ENCODE peak calls at places on chromosomes 13 and 19, in five cellular contexts. L is uterus; W is adrenal gland; H is CD8-positive, alpha-beta T cell; J is Peyer's patch. Q is an unnamed sample. For H3K4me1, the result is how much of the 10 kb centered on the place peaks cover.

GRCh38 chr13:19085876-19086275 is 95.7 kb downstream of the TUBA3C start:
- DNase-seq in L (no peak), W (no peak), H (no peak), J (no peak), Q (no peak)

GRCh38 chr13:31223215-31223614 is 23.4 kb downstream of the B3GLCT start:
- DNase-seq in L (no peak), W (no peak), H (no peak), J (no peak), Q (no peak)

GRCh38 chr19:40358773-40359172 is 10.3 kb downstream of the PLD3 start:
- DNase-seq in L (no peak), W (no peak), H (no peak), J (peak), Q (no peak)

GRCh38 chr13:49113526-49114286 is 106.4 kb upstream of the MLNR start:
- DNase-seq in L (no peak), W (no peak), H (no peak), J (no peak), Q (no peak)

GRCh38 chr13:27472941-27473340 is 22.6 kb upstream of the MTIF3 start:
- DNase-seq in L (no peak), W (no peak), H (no peak), J (no peak), Q (no peak)

GRCh38 chr19:40907968-40908735 is 26.1 kb upstream of the CYP2A7 start:
- DNase-seq in L (peak), W (no peak), H (peak), J (peak), Q (no peak)

GRCh38 chr19:44071824-44072542 is at the start of gene ZNF284:
- DNase-seq in L (peak), W (peak), H (peak), J (peak), Q (peak)

GRCh38 chr19:3852614-3853254 is 16.1 kb downstream of the ZFR2 start:
- DNase-seq in L (no peak), W (no peak), H (peak), J (peak), Q (peak)

GRCh38 chr13:28346136-28346535 is 148.8 kb downstream of the FLT1 start:
- DNase-seq in L (no peak), W (no peak), H (no peak), J (no peak), Q (no peak)

GRCh38 chr13:106100261-106100919 is 435.1 kb downstream of the EFNB2 start:
- DNase-seq in L (no peak), W (no peak), H (no peak), J (no peak), Q (peak)

GRCh38 chr13:55999709-56000108 is 1141.0 kb upstream of the PRR20A start:
- DNase-seq in L (no peak), W (no peak), H (no peak), J (no peak), Q (no peak)

GRCh38 chr19:57280913-57281425 is 684 bp downstream of the ZNF460 start:
- DNase-seq in L (no peak), W (no peak), H (peak), J (peak), Q (no peak)

GRCh38 chr19:34996978-34997640 is 3.0 kb upstream of the GRAMD1A start:
- DNase-seq in L (no peak), W (no peak), H (peak), J (no peak), Q (no peak)

GRCh38 chr19:47100290-47100689 is 13.3 kb downstream of the ZC3H4 start:
- DNase-seq in L (no peak), W (no peak), H (no peak), J (no peak), Q (no peak)

GRCh38 chr19:47104678-47105077 is 8.9 kb downstream of the ZC3H4 start:
- DNase-seq in L (no peak), W (no peak), H (no peak), J (no peak), Q (no peak)

GRCh38 chr19:47105874-47106273 is 7.7 kb downstream of the ZC3H4 start:
- DNase-seq in L (no peak), W (no peak), H (no peak), J (no peak), Q (no peak)

GRCh38 chr19:47099576-47100050 is 14.0 kb downstream of the ZC3H4 start:
- DNase-seq in L (no peak), W (no peak), H (no peak), J (no peak), Q (no peak)

DNA sequence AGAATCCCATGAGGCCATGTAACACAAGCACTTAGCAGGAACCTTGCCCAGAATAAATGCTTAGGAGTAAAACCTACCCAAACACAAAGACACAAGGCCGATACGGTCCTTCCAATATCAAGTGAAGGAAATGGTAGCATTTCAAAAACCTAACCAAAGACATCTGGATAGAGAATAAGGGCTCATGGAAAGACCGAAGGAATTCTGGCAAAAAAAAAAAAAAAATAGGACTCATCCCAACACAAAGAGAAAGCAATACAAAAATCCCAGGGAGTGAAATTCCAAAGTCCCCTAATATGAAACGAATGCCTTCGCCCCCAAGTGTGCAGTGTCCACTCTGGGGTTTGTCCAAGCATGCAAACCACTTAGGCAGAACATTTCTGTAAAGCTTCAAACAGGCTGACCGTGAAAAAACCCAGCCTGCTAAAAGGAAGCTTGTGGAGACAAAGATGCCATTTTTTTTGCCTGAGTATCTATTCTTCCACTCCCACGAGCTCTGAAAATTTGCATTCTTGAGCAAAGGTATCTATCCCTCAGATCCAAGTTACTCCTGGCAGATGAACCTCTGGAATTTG is 10.9 kb downstream of the ZC3H4 start:
- DNase-seq in L (no peak), W (no peak), H (no peak), J (no peak), Q (no peak)
- H3K4me1 ChIP-seq in L (under half), W (under half), H (under half), J (under half), Q (under half)

GRCh38 chr13:33677215-33677614 is 140.7 kb upstream of the RFC3 start:
- DNase-seq in L (no peak), W (no peak), H (no peak), J (no peak), Q (no peak)
- H3K4me1 ChIP-seq in L (under half), W (under half), H (under half), J (under half), Q (under half)

DNA sequence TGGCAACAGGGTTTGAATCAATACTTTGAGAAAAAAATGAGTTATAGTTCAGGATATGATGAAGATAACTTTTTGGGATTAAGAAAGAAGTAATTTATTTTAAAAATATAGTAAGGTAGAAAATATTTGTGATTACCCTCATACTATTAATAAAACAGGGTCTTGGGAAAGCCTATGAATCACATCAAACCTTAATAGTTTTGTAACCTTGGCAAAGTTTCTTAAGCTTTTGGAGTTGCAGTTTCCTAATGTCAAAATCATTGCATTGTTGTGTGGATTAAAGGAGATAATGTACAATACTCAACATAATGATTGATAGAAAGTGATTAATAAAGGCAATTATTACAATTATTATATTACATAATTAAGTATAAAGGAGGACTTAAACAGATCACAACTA is 149.0 kb downstream of the LMO7 start:
- DNase-seq in L (no peak), W (no peak), H (no peak), J (no peak), Q (no peak)
- H3K4me1 ChIP-seq in L (under half), W (under half), H (under half), J (under half), Q (under half)

DNA sequence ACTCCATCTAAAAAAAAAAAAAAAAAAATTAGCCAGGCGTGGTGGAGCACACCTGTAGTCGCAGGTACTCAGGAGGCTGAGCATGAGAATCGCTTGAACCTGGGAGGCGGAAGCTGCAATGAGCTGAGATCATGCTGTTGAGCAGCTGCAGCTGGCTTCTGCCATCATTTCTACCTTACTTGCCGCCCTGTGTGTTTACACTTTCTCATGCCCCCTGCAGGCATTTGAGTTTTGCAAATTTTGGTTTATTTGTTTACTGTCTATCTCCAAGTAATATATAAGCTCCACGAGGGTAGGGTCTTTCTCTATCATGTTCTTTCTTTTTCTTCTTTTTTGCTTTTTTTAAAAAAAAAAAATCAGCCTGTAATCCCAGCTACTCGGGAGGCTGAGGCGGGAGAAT is 18.0 kb downstream of the CACNG6 start:
- DNase-seq in L (no peak), W (no peak), H (no peak), J (no peak), Q (no peak)
- H3K4me1 ChIP-seq in L (under half), W (under half), H (under half), J (under half), Q (under half)

GRCh38 chr19:11191934-11192333 is 5.4 kb downstream of the KANK2 start:
- DNase-seq in L (no peak), W (no peak), H (no peak), J (no peak), Q (no peak)
- H3K4me1 ChIP-seq in L (under half), W (under half), H (under half), J (under half), Q (under half)

GRCh38 chr19:13215572-13216380 is 65.6 kb downstream of the IER2 start:
- DNase-seq in L (no peak), W (no peak), H (peak), J (peak), Q (no peak)

GRCh38 chr19:13211426-13212308 is 61.5 kb downstream of the IER2 start:
- DNase-seq in L (no peak), W (no peak), H (no peak), J (no peak), Q (no peak)

GRCh38 chr19:13212759-13213330 is 62.6 kb downstream of the IER2 start:
- DNase-seq in L (peak), W (peak), H (peak), J (peak), Q (peak)

GRCh38 chr19:13210941-13211340 is 60.7 kb downstream of the IER2 start:
- DNase-seq in L (no peak), W (no peak), H (no peak), J (no peak), Q (no peak)

GRCh38 chr19:13214036-13214730 is 64.0 kb downstream of the IER2 start:
- DNase-seq in L (no peak), W (no peak), H (no peak), J (no peak), Q (no peak)
- H3K4me1 ChIP-seq in L (under half), W (under half), H (under half), J (under half), Q (under half)

GRCh38 chr19:15297416-15298224 is 34.7 kb downstream of the BRD4 start:
- DNase-seq in L (no peak), W (no peak), H (peak), J (no peak), Q (peak)

GRCh38 chr19:15300533-15301194 is 31.7 kb downstream of the BRD4 start:
- DNase-seq in L (no peak), W (no peak), H (no peak), J (no peak), Q (no peak)

GRCh38 chr19:15296841-15297415 is 35.4 kb downstream of the BRD4 start:
- DNase-seq in L (no peak), W (no peak), H (peak), J (no peak), Q (no peak)

GRCh38 chr19:15299568-15300409 is 32.5 kb downstream of the BRD4 start:
- DNase-seq in L (no peak), W (no peak), H (no peak), J (no peak), Q (no peak)

GRCh38 chr19:15298847-15299567 is 33.3 kb downstream of the BRD4 start:
- DNase-seq in L (no peak), W (no peak), H (no peak), J (no peak), Q (no peak)
- H3K4me1 ChIP-seq in L (under half), W (half or more), H (half or more), J (half or more), Q (under half)

DNA sequence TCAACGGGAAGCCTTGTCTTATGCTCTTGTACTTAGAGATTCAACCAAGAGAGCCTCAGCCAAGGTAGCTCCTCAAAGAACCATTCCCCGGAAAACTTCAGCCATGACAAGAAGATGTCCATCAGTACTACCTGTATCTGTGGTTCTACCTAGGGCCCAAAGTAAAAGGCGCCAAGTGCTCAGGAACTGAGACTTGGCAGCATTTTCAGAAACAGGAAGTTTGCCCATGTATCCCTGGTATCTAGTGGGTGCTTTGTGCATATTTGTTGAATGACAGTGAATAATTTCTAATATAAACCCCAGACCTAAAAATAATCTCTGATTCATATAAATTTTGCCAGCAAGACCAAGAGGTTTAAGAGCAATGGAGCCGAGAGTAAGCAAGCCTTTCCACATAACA is 7.2 kb downstream of the FAM216B start:
- DNase-seq in L (no peak), W (no peak), H (no peak), J (no peak), Q (no peak)
- H3K4me1 ChIP-seq in L (under half), W (under half), H (under half), J (under half), Q (under half)